ENCODE peak calls at places on chromosome 17, in four cellular contexts. L is MM.1S, Q is H9, X is Karpas-422. B is an unnamed sample.

GRCh38 chr17:13160281-13160680 is 142.5 kb upstream of the ELAC2 start:
- DNase-seq in X (no peak), Q (no peak), L (no peak), B (no peak)

GRCh38 chr17:83128306-83129240 is 49.2 kb downstream of the METRNL start:
- DNase-seq in X (no peak), Q (peak; percentile 28), L (no peak), B (no peak)

GRCh38 chr17:45220079-45220478 is 1.6 kb upstream of the FMNL1 start:
- DNase-seq in X (no peak), Q (no peak), L (no peak), B (no peak)

GRCh38 chr17:40615295-40615988 is 32.2 kb downstream of the SMARCE1 start:
- DNase-seq in X (no peak), L (peak; percentile 79), Q (peak; percentile 90), B (no peak)

GRCh38 chr17:1153795-1154546 is 25.8 kb downstream of the ABR start:
- DNase-seq in X (no peak), L (no peak), Q (peak; percentile 82), B (no peak)

GRCh38 chr17:4789951-4790704 is 1.4 kb downstream of the GLTPD2 start:
- DNase-seq in Q (peak; percentile 81), L (peak; percentile 85), X (peak; percentile 91), B (peak; percentile 77)

GRCh38 chr17:3104322-3104721 is at the start of gene OR1D2:
- DNase-seq in X (no peak), L (no peak), Q (no peak), B (no peak)

GRCh38 chr17:79615926-79616325 is 5.1 kb upstream of the RBFOX3 start:
- DNase-seq in X (no peak), L (no peak), Q (peak; percentile 20), B (no peak)

GRCh38 chr17:44775838-44776621 is 17.2 kb downstream of the ADAM11 start:
- DNase-seq in X (no peak), L (no peak), Q (peak; percentile 100), B (no peak)

GRCh38 chr17:62778990-62779681 is 29.0 kb downstream of the MARCHF10 start:
- DNase-seq in X (peak; percentile 60), L (no peak), Q (peak; percentile 63), B (peak; percentile 97)

GRCh38 chr17:1577186-1577585 is 14.6 kb upstream of the PITPNA start:
- DNase-seq in L (no peak), X (no peak), Q (peak; percentile 83), B (no peak)

GRCh38 chr17:79838541-79839274 is 532 bp downstream of the CBX4 start:
- DNase-seq in L (peak; percentile 43), Q (peak; percentile 87), X (peak; percentile 80), B (no peak)

GRCh38 chr17:21688293-21688949 is 3.9 kb upstream of the KCNJ18 start:
- DNase-seq in Q (no peak), X (no peak), L (no peak), B (no peak)

GRCh38 chr17:13741744-13742143 is 140.0 kb upstream of the HS3ST3A1 start:
- DNase-seq in Q (no peak), L (no peak), X (no peak), B (no peak)

GRCh38 chr17:69492410-69493071 is 78.0 kb downstream of the MAP2K6 start:
- DNase-seq in Q (peak; percentile 88), X (no peak), L (no peak), B (peak; percentile 13)

GRCh38 chr17:45740553-45741330 is 43.4 kb upstream of the CRHR1 start:
- DNase-seq in Q (peak; percentile 99), L (peak; percentile 62), X (peak; percentile 95), B (no peak)

GRCh38 chr17:58279016-58279671 is 1.6 kb downstream of the MPO start:
- DNase-seq in X (no peak), Q (no peak), L (no peak), B (no peak)

GRCh38 chr17:77872714-77873517 is 85.6 kb upstream of the TNRC6C start:
- DNase-seq in L (no peak), X (no peak), Q (no peak), B (no peak)

GRCh38 chr17:43709210-43709609 is 47.5 kb upstream of the MEOX1 start:
- DNase-seq in Q (no peak), X (no peak), L (no peak), B (no peak)

GRCh38 chr17:82257473-82257872 is 16.0 kb downstream of the CSNK1D start:
- DNase-seq in X (no peak), L (no peak), Q (peak; percentile 83), B (no peak)

GRCh38 chr17:36933174-36934143 is 3.8 kb upstream of the LHX1 start:
- DNase-seq in Q (peak; percentile 41), X (no peak), L (no peak), B (no peak)

GRCh38 chr17:41480136-41480535 is 815 bp downstream of the KRT35 start:
- DNase-seq in L (no peak), X (no peak), Q (no peak), B (no peak)

GRCh38 chr17:77944390-77945222 is 13.9 kb upstream of the TNRC6C start:
- DNase-seq in Q (no peak), X (no peak), L (no peak), B (no peak)

GRCh38 chr17:79043191-79043930 is 19.4 kb downstream of the C1QTNF1 start:
- DNase-seq in Q (no peak), X (no peak), L (no peak), B (no peak)

GRCh38 chr17:69448431-69449102 is 34.1 kb downstream of the MAP2K6 start:
- DNase-seq in L (no peak), X (no peak), Q (peak; percentile 96), B (no peak)

GRCh38 chr17:82936768-82937171 is 96.9 kb upstream of the ZNF750 start:
- DNase-seq in Q (no peak), L (no peak), X (no peak), B (no peak)

GRCh38 chr17:21676281-21677111 is 15.8 kb upstream of the KCNJ18 start:
- DNase-seq in X (peak; percentile 25), L (no peak), Q (no peak), B (no peak)

GRCh38 chr17:58269557-58270291 is 11.0 kb downstream of the MPO start:
- DNase-seq in Q (no peak), L (no peak), X (no peak), B (no peak)

GRCh38 chr17:238964-239259 is 57.5 kb upstream of the DOC2B start:
- DNase-seq in L (no peak), Q (no peak), X (no peak), B (no peak)

GRCh38 chr17:2853111-2853721 is 57.0 kb downstream of the RAP1GAP2 start:
- DNase-seq in L (no peak), Q (peak; percentile 60), X (no peak), B (no peak)

GRCh38 chr17:42852351-42852750 is 1.4 kb downstream of the AOC3 start:
- DNase-seq in L (no peak), X (no peak), Q (no peak), B (no peak)

GRCh38 chr17:66000216-66000615 is 191.7 kb downstream of the CEP112 start:
- DNase-seq in Q (no peak), L (no peak), X (no peak), B (no peak)

GRCh38 chr17:68379692-68380677 is 77.3 kb downstream of the WIPI1 start:
- DNase-seq in X (no peak), L (no peak), Q (no peak), B (no peak)

GRCh38 chr17:68377771-68378201 is 79.5 kb downstream of the WIPI1 start:
- DNase-seq in X (no peak), Q (no peak), L (no peak), B (no peak)

GRCh38 chr17:68378202-68379149 is 78.8 kb downstream of the WIPI1 start:
- DNase-seq in L (no peak), Q (peak; percentile 66), X (no peak), B (no peak)

GRCh38 chr17:68379150-68379510 is 78.2 kb downstream of the WIPI1 start:
- DNase-seq in Q (no peak), X (no peak), L (no peak), B (no peak)

GRCh38 chr17:68375566-68375965 is 81.7 kb downstream of the WIPI1 start:
- DNase-seq in L (no peak), X (no peak), Q (no peak), B (no peak)
- H3K27me3 ChIP-seq in L (no peaks in the 10 kb centered on the region), X (no peaks in the 10 kb centered on the region), Q (no peaks in the 10 kb centered on the region), B (peaks cover 5% of the 10 kb centered on the region)

GRCh38 chr17:27984816-27985215 is 57.7 kb upstream of the NLK start:
- DNase-seq in X (no peak), Q (no peak), L (no peak), B (no peak)
- H3K4me2 ChIP-seq in X (peak overlapping the region; percentile 71), Q (no peak overlapping the region), L (no peak overlapping the region), B (no peak overlapping the region)

GRCh38 chr17:34633351-34633750 is 54.0 kb downstream of the TMEM132E start:
- DNase-seq in Q (peak; percentile 78), X (no peak), L (peak; percentile 61), B (no peak)
- H3K27me3 ChIP-seq in Q (no peaks in the 10 kb centered on the region), X (no peaks in the 10 kb centered on the region), L (no peaks in the 10 kb centered on the region), B (peaks cover 25% of the 10 kb centered on the region)

DNA sequence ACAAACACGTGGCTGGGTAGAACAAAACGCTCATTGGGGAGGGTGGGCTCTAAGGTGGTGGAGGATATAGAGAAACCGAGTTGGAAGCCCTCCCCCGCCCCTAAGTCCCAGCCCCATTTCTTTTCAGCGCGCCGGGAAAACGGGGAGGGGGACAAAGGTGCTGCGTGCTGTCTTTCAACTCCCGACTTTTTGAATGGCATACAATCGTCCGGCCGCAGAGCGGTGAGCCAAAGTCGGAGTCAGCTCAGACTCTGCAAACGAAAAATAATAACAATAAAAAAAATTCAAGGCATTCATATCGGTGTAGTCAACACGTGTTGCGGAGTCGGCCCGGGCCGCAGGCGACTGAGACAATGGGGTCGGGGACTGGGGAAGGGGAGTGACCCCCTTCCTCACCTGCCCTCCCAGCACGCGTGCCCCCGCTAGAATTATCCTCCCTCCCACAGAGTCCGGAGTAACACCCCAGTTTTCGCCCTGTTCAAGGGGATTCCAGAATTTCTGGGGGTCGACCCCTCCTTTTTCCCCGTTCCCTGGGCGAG is 1.8 kb upstream of the IGF2BP1 start:
- DNase-seq in L (no peak), Q (peak; percentile 85), X (no peak), B (no peak)
- H3K4me2 ChIP-seq in L (no peak overlapping the region), Q (peak overlapping the region; percentile 55), X (no peak overlapping the region), B (no peak overlapping the region)

GRCh38 chr17:76076765-76077581 is 2.0 kb upstream of the ZACN start:
- DNase-seq in X (no peak), L (no peak), Q (peak; percentile 74), B (no peak)
- H3K27me3 ChIP-seq in X (no peaks in the 10 kb centered on the region), L (peaks cover 61% of the 10 kb centered on the region), Q (peaks cover 58% of the 10 kb centered on the region), B (peaks cover 74% of the 10 kb centered on the region)

B was measured in keratinocyte.